ENCODE peak calls at places on chromosomes 16 and 17, in seven cellular contexts. S is NT2/D1; O is COR-L47; M is midbrain; F is glomerular endothelial cell; U is stimulated activated CD4-positive, alpha-beta T cell treated with anti-CD3 and anti-CD28 coated beads, Interleukin-1b, Interleukin-23, amount 100 ng/mL, for 48 hours; Z is Right ventricle myocardium superior. B is an unnamed sample.

GRCh38 chr16:27441998-27442397 is 40.0 kb downstream of the IL21R start:
- DNase-seq in S (no peak), O (no peak), M (no peak), F (no peak), U (no peak), Z (no peak), B (no peak)

GRCh38 chr16:9859706-9860105 is 322.5 kb downstream of the GRIN2A start:
- DNase-seq in S (no peak), O (no peak), M (no peak), F (no peak), U (no peak), Z (no peak), B (no peak)

GRCh38 chr17:71412803-71413202 is 708.0 kb upstream of the SOX9 start:
- DNase-seq in S (no peak), O (no peak), M (no peak), F (no peak), U (no peak), Z (no peak), B (no peak)

GRCh38 chr17:57732062-57732461 is 13.0 kb downstream of the CCDC182 start:
- DNase-seq in S (no peak), O (no peak), M (no peak), F (no peak), U (no peak), Z (no peak), B (no peak)

GRCh38 chr16:1357906-1358566 is 6.3 kb downstream of the GNPTG start:
- DNase-seq in S (no peak), O (no peak), M (no peak), F (no peak), U (no peak), Z (no peak), B (no peak)

GRCh38 chr16:30786936-30787612 is at the start of gene ZNF629:
- DNase-seq in S (no peak), O (peak; percentile 63), M (peak; percentile 86), F (no peak), U (no peak), Z (peak; percentile 72), B (peak; percentile 87)

GRCh38 chr16:17372383-17372782 is 98.4 kb downstream of the XYLT1 start:
- DNase-seq in S (no peak), O (no peak), M (no peak), F (no peak), U (no peak), Z (no peak), B (no peak)

GRCh38 chr17:64348666-64349065 is 42.0 kb downstream of the PECAM1 start:
- DNase-seq in S (no peak), O (no peak), M (no peak), F (no peak), U (no peak), Z (peak; percentile 22), B (no peak)

GRCh38 chr17:59172436-59173004 is 17.0 kb downstream of the PRR11 start:
- DNase-seq in S (no peak), O (no peak), M (no peak), F (no peak), U (no peak), Z (no peak), B (no peak)

GRCh38 chr17:20009302-20010098 is at the start of gene SPECC1:
- DNase-seq in S (no peak), O (peak; percentile 54), M (peak; percentile 58), F (no peak), U (peak; percentile 85), Z (peak; percentile 48), B (peak; percentile 91)

GRCh38 chr17:57255776-57256681 is at the start of gene MSI2:
- DNase-seq in S (peak; percentile 49), O (peak; percentile 82), M (peak; percentile 89), F (no peak), U (peak; percentile 87), Z (peak; percentile 97), B (peak; percentile 75)

GRCh38 chr16:23464196-23464595 is 11.2 kb upstream of the COG7 start:
- DNase-seq in S (no peak), O (no peak), M (peak; percentile 74), F (no peak), U (no peak), Z (no peak), B (no peak)

GRCh38 chr17:69246726-69247375 is 18.2 kb upstream of the ABCA10 start:
- DNase-seq in S (no peak), O (peak; percentile 44), M (peak; percentile 71), F (peak; percentile 50), U (no peak), Z (no peak), B (peak; percentile 31)

GRCh38 chr16:1533443-1533951 is at the start of gene TMEM204:
- DNase-seq in S (no peak), O (no peak), M (no peak), F (no peak), U (no peak), Z (peak; percentile 87), B (no peak)

GRCh38 chr17:35775039-35775438 is 14.4 kb downstream of the C17orf50 start:
- DNase-seq in S (no peak), O (no peak), M (no peak), F (no peak), U (no peak), Z (no peak), B (no peak)

GRCh38 chr17:50931003-50931878 is 65.1 kb upstream of the TOB1 start:
- DNase-seq in S (peak; percentile 66), O (peak; percentile 72), M (peak; percentile 89), F (no peak), U (peak; percentile 42), Z (peak; percentile 93), B (peak; percentile 76)

B was measured in neuronal stem cell.